ENCODE peak calls at places on chromosomes 13 and 19, in four cellular contexts. Y is suprapubic skin, B is H1, F is ovary. Z is an unnamed sample.

GRCh38 chr13:25462301-25463125 is 90.7 kb downstream of the ATP8A2 start:
- DNase-seq in Y (no peak), B (no peak), F (no peak), Z (no peak)

GRCh38 chr13:76854894-76855293 is 31.3 kb downstream of the KCTD12 start:
- DNase-seq in Y (no peak), B (no peak), F (no peak), Z (no peak)

GRCh38 chr13:69580255-69580654 is 527.4 kb upstream of the ATXN8OS start:
- DNase-seq in Y (no peak), B (no peak), F (no peak), Z (no peak)

GRCh38 chr13:23899555-23899954 is 2.3 kb upstream of the C1QTNF9B start:
- DNase-seq in Y (no peak), B (no peak), F (no peak), Z (no peak)

GRCh38 chr13:102903659-102904407 is 58.0 kb downstream of the ERCC5 start:
- DNase-seq in Y (no peak), B (no peak), F (no peak), Z (no peak)

GRCh38 chr13:107252021-107252420 is 684.1 kb upstream of the ARGLU1 start:
- DNase-seq in Y (no peak), B (no peak), F (no peak), Z (no peak)

GRCh38 chr13:93959796-93960533 is 519.5 kb downstream of the DCT start:
- DNase-seq in Y (no peak), B (no peak), F (no peak), Z (no peak)

GRCh38 chr19:11196406-11197287 is 698 bp downstream of the KANK2 start:
- DNase-seq in Y (no peak), B (no peak), F (peak; percentile 61), Z (peak; percentile 36)

GRCh38 chr13:46179576-46180368 is 2.2 kb downstream of the LCP1 start:
- DNase-seq in Y (peak; percentile 66), B (no peak), F (no peak), Z (peak; percentile 70)

GRCh38 chr19:48044561-48044960 is 682 bp upstream of the CABP5 start:
- DNase-seq in Y (no peak), B (no peak), F (no peak), Z (no peak)

GRCh38 chr13:26957163-26957562 is 196.6 kb upstream of the GPR12 start:
- DNase-seq in Y (no peak), B (no peak), F (no peak), Z (no peak)

GRCh38 chr13:45773236-45773635 is 71.1 kb downstream of the CBY2 start:
- DNase-seq in Y (no peak), B (no peak), F (no peak), Z (no peak)

GRCh38 chr19:41161903-41162302 is 31.1 kb upstream of the CYP2S1 start:
- DNase-seq in Y (no peak), B (no peak), F (no peak), Z (no peak)

GRCh38 chr19:14091885-14092462 is 1.4 kb upstream of the SAMD1 start:
- DNase-seq in Y (peak; percentile 66), B (no peak), F (peak; percentile 41), Z (no peak)

GRCh38 chr13:100673376-100673830 is 1.2 kb downstream of the TMTC4 start:
- DNase-seq in Y (no peak), B (no peak), F (no peak), Z (no peak)

GRCh38 chr19:12092065-12092867 is 27.7 kb downstream of the ZNF844 start:
- DNase-seq in Y (peak; percentile 89), B (peak; percentile 81), F (peak; percentile 81), Z (peak; percentile 78)

GRCh38 chr13:44470623-44471562 is 97.3 kb downstream of the SERP2 start:
- DNase-seq in Y (no peak), B (no peak), F (no peak), Z (no peak)

GRCh38 chr19:46995492-46995891 is 24.1 kb upstream of the NPAS1 start:
- DNase-seq in Y (no peak), B (no peak), F (no peak), Z (no peak)

GRCh38 chr13:99311748-99312492 is 4.7 kb upstream of the GPR183 start:
- DNase-seq in Y (peak; percentile 74), B (no peak), F (peak; percentile 82), Z (no peak)

GRCh38 chr13:99314640-99315176 is 7.5 kb upstream of the GPR183 start:
- DNase-seq in Y (no peak), B (no peak), F (no peak), Z (no peak)

GRCh38 chr13:99313941-99314340 is 6.7 kb upstream of the GPR183 start:
- DNase-seq in Y (no peak), B (no peak), F (no peak), Z (no peak)

GRCh38 chr13:99312493-99312883 is 5.3 kb upstream of the GPR183 start:
- DNase-seq in Y (peak; percentile 91), B (no peak), F (peak; percentile 88), Z (peak; percentile 45)

GRCh38 chr13:99313473-99313872 is 6.3 kb upstream of the GPR183 start:
- DNase-seq in Y (no peak), B (no peak), F (no peak), Z (no peak)
- H3K27ac ChIP-seq in Y (peak overlapping the region; percentile 57), B (no peak overlapping the region), F (peak overlapping the region; percentile 39), Z (peak overlapping the region; percentile 54)

DNA sequence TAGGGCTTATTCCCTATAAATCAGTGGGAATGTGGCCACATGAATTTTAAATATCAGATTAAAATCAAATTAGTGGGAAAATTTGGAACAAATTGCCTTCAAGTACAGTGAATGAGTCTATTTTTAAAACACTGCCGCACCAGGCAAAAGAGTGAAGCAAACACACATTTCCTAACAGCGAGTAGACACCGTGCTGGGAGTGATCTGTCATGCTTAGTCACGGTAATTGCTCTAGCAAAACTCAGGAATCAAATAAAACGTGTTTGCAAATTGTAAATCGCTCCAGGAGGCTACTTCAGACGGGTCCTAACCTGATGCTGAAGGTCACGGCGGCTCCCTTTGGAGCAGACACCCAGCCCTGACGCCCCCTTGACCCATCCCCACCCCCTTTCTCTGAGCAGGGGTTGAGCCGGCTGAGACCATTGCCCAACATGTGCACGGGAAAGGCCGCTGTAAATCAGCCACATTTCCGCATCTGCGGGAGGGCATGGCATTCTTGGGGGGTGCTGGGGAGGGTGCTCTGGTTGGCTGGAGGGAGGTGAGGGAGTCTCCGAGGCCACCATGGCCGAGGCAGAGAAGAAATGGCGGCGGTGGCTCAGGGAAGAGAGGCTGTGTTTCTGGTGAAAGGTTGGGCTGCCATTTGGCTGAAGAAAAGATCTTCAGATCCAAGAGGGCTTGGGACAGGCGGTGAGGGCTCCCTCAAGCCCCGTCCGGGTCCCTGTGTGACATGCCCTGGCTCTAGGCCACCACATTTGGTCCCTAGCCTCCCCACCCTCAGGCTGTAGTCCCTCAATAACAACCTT is 8.9 kb downstream of the CEBPA start:
- DNase-seq in Y (peak; percentile 73), B (no peak), F (no peak), Z (peak; percentile 54)
- TF ChIP-seq EP300 in Y (no peak), B (no peak), F (no peak), Z (no peak)

GRCh38 chr19:3554254-3555083 is 2.9 kb downstream of the MFSD12 start:
- DNase-seq in Y (no peak), B (no peak), F (no peak), Z (no peak)

GRCh38 chr19:3556978-3557460 is 367 bp downstream of the MFSD12 start:
- DNase-seq in Y (no peak), B (no peak), F (peak; percentile 30), Z (peak; percentile 51)

GRCh38 chr19:3555653-3556422 is 1.5 kb downstream of the MFSD12 start:
- DNase-seq in Y (no peak), B (no peak), F (no peak), Z (no peak)

GRCh38 chr19:3556423-3556977 is 886 bp downstream of the MFSD12 start:
- DNase-seq in Y (no peak), B (no peak), F (no peak), Z (no peak)

DNA sequence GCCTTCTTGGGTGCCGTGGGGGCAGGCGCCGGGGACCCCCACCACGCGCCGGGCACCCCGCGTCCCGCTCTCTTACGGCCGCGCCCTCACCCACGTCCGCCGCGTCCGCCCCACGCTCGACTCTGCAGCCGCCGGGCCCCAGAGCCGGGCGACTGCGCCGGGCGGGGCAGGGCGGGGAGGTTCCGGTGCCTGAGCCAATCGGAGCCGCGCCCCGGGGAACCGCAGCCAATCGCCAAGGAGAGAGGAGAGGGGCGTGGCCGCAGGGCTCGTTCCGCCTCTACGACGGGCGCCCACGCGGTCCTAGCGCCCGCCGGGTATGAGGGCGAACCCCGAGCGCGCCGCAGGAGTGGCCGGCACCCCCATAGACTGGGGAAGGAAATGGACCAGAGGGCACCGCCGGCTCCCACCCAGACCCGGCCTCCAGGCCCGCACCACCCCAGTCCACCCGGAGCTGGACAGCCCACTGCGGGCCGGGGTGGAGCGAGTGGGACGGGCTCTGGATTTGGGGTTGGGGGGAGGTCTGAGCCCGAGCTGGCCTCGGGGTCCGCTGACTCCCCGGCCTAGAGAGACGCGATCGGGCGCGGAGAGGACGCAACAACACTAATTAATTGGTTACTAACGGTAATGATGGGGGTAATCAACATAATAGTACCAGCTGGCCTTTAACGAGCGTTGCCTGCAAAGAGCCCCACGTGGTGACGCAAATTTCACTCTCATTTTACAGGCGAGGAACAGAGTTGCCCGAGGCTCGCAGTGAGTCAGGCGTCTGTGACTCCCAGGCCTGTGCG is at the start of gene MFSD12:
- DNase-seq in Y (peak; percentile 95), B (peak; percentile 68), F (peak; percentile 93), Z (peak; percentile 96)
- TF ChIP-seq POLR2A in Y (peak; percentile 65), B (no peak), F (peak; percentile 64), Z (peak; percentile 52)

GRCh38 chr13:51922771-51923480 is 61.2 kb downstream of the CCDC70 start:
- DNase-seq in Y (no peak), B (no peak), F (no peak), Z (no peak)
- H3K27ac ChIP-seq in Y (no peak overlapping the region), B (no peak overlapping the region), F (no peak overlapping the region), Z (no peak overlapping the region)

GRCh38 chr19:16457195-16457953 is 14.4 kb downstream of the EPS15L1 start:
- DNase-seq in Y (peak; percentile 74), B (no peak), F (peak; percentile 78), Z (no peak)
- TF ChIP-seq EP300 in Y (no peak), B (no peak), F (no peak), Z (no peak)